ENCODE peak calls at places on chromosomes 2 and 18, in six cellular contexts. V, M, A, Q, G and P are unnamed samples.
A peak's percentile ranks its signal among the peaks of the same experiment; 100 is the strongest.

GRCh38 chr2:20494246-20494645 is 47.4 kb downstream of the RHOB start:
- DNase-seq in V (no peak), M (no peak), A (no peak), Q (no peak), G (no peak), P (no peak)

GRCh38 chr2:166360906-166361305 is 14.8 kb downstream of the SCN9A start:
- DNase-seq in V (no peak), M (no peak), A (no peak), Q (no peak), G (no peak), P (no peak)

GRCh38 chr2:69003731-69004130 is 9.2 kb upstream of the ANTXR1 start:
- DNase-seq in V (no peak), M (no peak), A (no peak), Q (no peak), G (no peak), P (no peak)

GRCh38 chr2:191167766-191168165 is 17.0 kb upstream of the STAT4 start:
- DNase-seq in V (no peak), M (no peak), A (no peak), Q (no peak), G (no peak), P (no peak)

GRCh38 chr2:236503100-236503499 is 66.5 kb upstream of the ACKR3 start:
- DNase-seq in V (no peak), M (no peak), A (no peak), Q (no peak), G (no peak), P (no peak)

GRCh38 chr2:176516051-176516601 is 246.9 kb downstream of the MTX2 start:
- DNase-seq in V (no peak), M (no peak), A (no peak), Q (no peak), G (no peak), P (no peak)

GRCh38 chr2:9752441-9753275 is 90.6 kb upstream of the TAF1B start:
- DNase-seq in V (no peak), M (peak; percentile 52), A (peak; percentile 58), Q (no peak), G (no peak), P (peak; percentile 88)

GRCh38 chr2:234290671-234291070 is 206.2 kb downstream of the ARL4C start:
- DNase-seq in V (peak; percentile 76), M (peak; percentile 82), A (no peak), Q (no peak), G (no peak), P (peak; percentile 85)

GRCh38 chr2:113173563-113174368 is at the start of gene PSD4:
- DNase-seq in V (peak; percentile 79), M (peak; percentile 75), A (no peak), Q (peak; percentile 73), G (peak; percentile 73), P (peak; percentile 91)

GRCh38 chr2:32135409-32135808 is 30.3 kb upstream of the SLC30A6 start:
- DNase-seq in V (peak; percentile 0), M (no peak), A (peak; percentile 63), Q (no peak), G (no peak), P (no peak)

GRCh38 chr2:219668316-219668715 is 40.9 kb downstream of the SLC4A3 start:
- DNase-seq in V (no peak), M (no peak), A (no peak), Q (no peak), G (no peak), P (no peak)

GRCh38 chr18:63264871-63265270 is 54.7 kb downstream of the BCL2 start:
- DNase-seq in V (no peak), M (no peak), A (no peak), Q (peak; percentile 69), G (no peak), P (no peak)

GRCh38 chr2:238105506-238106338 is 5.6 kb downstream of the ESPNL start:
- DNase-seq in V (no peak), M (no peak), A (no peak), Q (no peak), G (peak; percentile 45), P (no peak)

GRCh38 chr2:238916875-238917590 is 69.1 kb downstream of the TWIST2 start:
- DNase-seq in V (no peak), M (no peak), A (no peak), Q (no peak), G (peak; percentile 52), P (no peak)

GRCh38 chr2:152413228-152414030 is 78.5 kb downstream of the FMNL2 start:
- DNase-seq in V (no peak), M (no peak), A (no peak), Q (no peak), G (no peak), P (no peak)

GRCh38 chr2:82837588-82838304 is 1621.3 kb downstream of the SUCLG1 start:
- DNase-seq in V (no peak), M (no peak), A (no peak), Q (no peak), G (no peak), P (no peak)

GRCh38 chr2:84881581-84882414 is 914 bp upstream of the TRABD2A start:
- DNase-seq in V (peak; percentile 84), M (peak; percentile 77), A (peak; percentile 82), Q (peak; percentile 82), G (peak; percentile 86), P (peak; percentile 86)

GRCh38 chr2:163155279-163155883 is 316.8 kb upstream of the KCNH7 start:
- DNase-seq in V (no peak), M (no peak), A (peak; percentile 19), Q (no peak), G (no peak), P (no peak)

GRCh38 chr2:226799976-226800940 is 638 bp upstream of the IRS1 start:
- DNase-seq in V (no peak), M (no peak), A (no peak), Q (peak; percentile 29), G (peak; percentile 75), P (no peak)

GRCh38 chr2:38384344-38384743 is 7.3 kb upstream of the ATL2 start:
- DNase-seq in V (no peak), M (no peak), A (no peak), Q (no peak), G (no peak), P (no peak)

GRCh38 chr2:196464311-196464710 is 175.2 kb upstream of the CCDC150 start:
- DNase-seq in V (no peak), M (no peak), A (no peak), Q (no peak), G (no peak), P (no peak)

GRCh38 chr2:45412754-45413379 is 198.2 kb downstream of the SRBD1 start:
- DNase-seq in V (no peak), M (no peak), A (no peak), Q (no peak), G (no peak), P (no peak)

GRCh38 chr2:145842002-145842401 is 1322.1 kb upstream of the ZEB2 start:
- DNase-seq in V (no peak), M (no peak), A (no peak), Q (no peak), G (no peak), P (no peak)

GRCh38 chr2:237597680-237598145 is 7.2 kb upstream of the RAB17 start:
- DNase-seq in V (no peak), M (no peak), A (no peak), Q (no peak), G (peak; percentile 30), P (no peak)

GRCh38 chr2:134599236-134599635 is 119.6 kb downstream of the TMEM163 start:
- DNase-seq in V (no peak), M (no peak), A (no peak), Q (no peak), G (no peak), P (no peak)

GRCh38 chr2:121099329-121100318 is 185.4 kb downstream of the TFCP2L1 start:
- DNase-seq in V (no peak), M (no peak), A (peak; percentile 62), Q (peak; percentile 69), G (no peak), P (no peak)

GRCh38 chr2:112712903-112713584 is 7.8 kb upstream of the NT5DC4 start:
- DNase-seq in V (no peak), M (no peak), A (no peak), Q (no peak), G (peak; percentile 36), P (peak; percentile 87)

GRCh38 chr18:79200546-79201268 is 131.5 kb downstream of the ATP9B start:
- DNase-seq in V (no peak), M (no peak), A (no peak), Q (peak; percentile 54), G (peak; percentile 69), P (peak; percentile 22)

GRCh38 chr2:52387937-52388590 is 1356.1 kb upstream of the NRXN1 start:
- DNase-seq in V (no peak), M (no peak), A (no peak), Q (no peak), G (no peak), P (no peak)

GRCh38 chr2:234703258-234703657 is 206.4 kb upstream of the ARL4C start:
- DNase-seq in V (no peak), M (no peak), A (no peak), Q (no peak), G (no peak), P (no peak)

GRCh38 chr2:38533757-38534545 is 68.8 kb downstream of the HNRNPLL start:
- DNase-seq in V (no peak), M (no peak), A (no peak), Q (no peak), G (no peak), P (no peak)

GRCh38 chr18:22032392-22032961 is 136.9 kb upstream of the GATA6 start:
- DNase-seq in V (no peak), M (no peak), A (peak; percentile 70), Q (peak; percentile 35), G (no peak), P (no peak)

GRCh38 chr2:100178085-100178788 is 35.8 kb upstream of the AFF3 start:
- DNase-seq in V (peak; percentile 22), M (no peak), A (peak; percentile 68), Q (no peak), G (no peak), P (no peak)

GRCh38 chr2:217338306-217338916 is 478.5 kb upstream of the TNP1 start:
- DNase-seq in V (no peak), M (no peak), A (no peak), Q (no peak), G (no peak), P (no peak)

GRCh38 chr2:215711484-215712034 is 275.7 kb upstream of the FN1 start:
- DNase-seq in V (no peak), M (no peak), A (no peak), Q (no peak), G (no peak), P (no peak)

GRCh38 chr2:27832396-27832795 is 57.8 kb downstream of the RBKS start:
- DNase-seq in V (no peak), M (no peak), A (no peak), Q (no peak), G (no peak), P (no peak)

GRCh38 chr18:25974630-25975077 is 115.8 kb downstream of the SS18 start:
- DNase-seq in V (no peak), M (no peak), A (no peak), Q (no peak), G (no peak), P (no peak)